ENCODE peak calls at places on chromosomes 13 and 19, in seven cellular contexts. D, R, X, L, T, A and O are unnamed samples.

GRCh38 chr13:109790951-109791605 is 4.7 kb upstream of the IRS2 start:
- DNase-seq in R (peak; percentile 36), L (peak; percentile 59), D (peak; percentile 26), T (peak; percentile 24), A (peak; percentile 30), X (peak; percentile 57), O (no peak)

GRCh38 chr19:17686592-17687042 is 1.5 kb downstream of the UNC13A start:
- DNase-seq in L (no peak), T (peak; percentile 20), R (peak; percentile 86), X (no peak), A (peak; percentile 19), D (peak; percentile 80), O (no peak)

GRCh38 chr13:47897411-47898050 is 103.5 kb downstream of the SUCLA2 start:
- DNase-seq in T (no peak), D (no peak), L (peak; percentile 47), R (no peak), X (no peak), A (no peak), O (no peak)

GRCh38 chr19:15331419-15332310 is 674 bp downstream of the BRD4 start:
- DNase-seq in R (peak; percentile 62), A (peak; percentile 55), L (no peak), T (peak; percentile 63), D (peak; percentile 42), X (no peak), O (no peak)

GRCh38 chr19:51114087-51114714 is 6.0 kb upstream of the CTU1 start:
- DNase-seq in X (no peak), T (no peak), L (no peak), R (no peak), A (no peak), D (no peak), O (no peak)

GRCh38 chr13:107441279-107441678 is 774.1 kb downstream of the LIG4 start:
- DNase-seq in L (peak; percentile 93), A (peak; percentile 28), X (no peak), D (peak; percentile 12), T (no peak), R (peak; percentile 12), O (no peak)

GRCh38 chr19:2584002-2584401 is 108.1 kb downstream of the GADD45B start:
- DNase-seq in D (no peak), A (no peak), X (no peak), R (no peak), T (no peak), L (no peak), O (no peak)

GRCh38 chr13:110907951-110908898 is 6.6 kb downstream of the ANKRD10 start:
- DNase-seq in L (peak; percentile 86), D (no peak), R (no peak), X (no peak), A (peak; percentile 49), T (peak; percentile 68), O (no peak)

GRCh38 chr13:35995136-35995535 is 136.0 kb downstream of the DCLK1 start:
- DNase-seq in L (no peak), X (no peak), R (no peak), A (no peak), T (no peak), D (no peak), O (no peak)

GRCh38 chr13:85284349-85284748 is 514.9 kb downstream of the SLITRK6 start:
- DNase-seq in L (no peak), A (no peak), X (no peak), T (no peak), R (no peak), D (no peak), O (no peak)

GRCh38 chr13:99905814-99906213 is 65.8 kb downstream of the ZIC5 start:
- DNase-seq in L (no peak), R (no peak), A (no peak), X (no peak), T (no peak), D (no peak), O (no peak)

GRCh38 chr19:8615813-8616596 is 5.5 kb upstream of the ADAMTS10 start:
- DNase-seq in A (peak; percentile 72), L (no peak), X (peak; percentile 7), R (peak; percentile 77), T (peak; percentile 48), D (peak; percentile 75), O (no peak)

GRCh38 chr13:75469087-75469486 is 12.9 kb downstream of the TBC1D4 start:
- DNase-seq in X (no peak), L (no peak), D (no peak), T (no peak), A (no peak), R (no peak), O (no peak)

GRCh38 chr19:35216026-35216832 is 12.3 kb downstream of the FAM187B start:
- DNase-seq in X (no peak), A (no peak), L (peak; percentile 13), R (no peak), D (no peak), T (no peak), O (no peak)

GRCh38 chr13:100490692-100491091 is 97.9 kb downstream of the GGACT start:
- DNase-seq in T (no peak), X (no peak), L (peak; percentile 28), A (no peak), R (no peak), D (no peak), O (no peak)

GRCh38 chr19:18667531-18668251 is 15.8 kb upstream of the CRTC1 start:
- DNase-seq in A (no peak), T (no peak), D (no peak), R (no peak), X (no peak), L (no peak), O (no peak)

GRCh38 chr19:30686252-30686762 is 314.1 kb downstream of the ZNF536 start:
- DNase-seq in D (no peak), X (no peak), A (no peak), L (no peak), T (no peak), R (no peak), O (no peak)

GRCh38 chr19:16454519-16454918 is 17.3 kb downstream of the EPS15L1 start:
- DNase-seq in A (no peak), T (no peak), X (no peak), D (no peak), R (no peak), L (no peak), O (no peak)

GRCh38 chr19:17281391-17282304 is at the start of gene ANKLE1:
- DNase-seq in D (no peak), L (no peak), A (peak; percentile 39), T (peak; percentile 53), R (peak; percentile 74), X (no peak), O (no peak)

GRCh38 chr13:100666124-100666523 is 8.5 kb downstream of the TMTC4 start:
- DNase-seq in X (peak; percentile 38), A (no peak), L (no peak), R (no peak), D (no peak), T (no peak), O (no peak)

GRCh38 chr13:73477441-73477840 is 418.6 kb downstream of the KLF5 start:
- DNase-seq in R (no peak), L (no peak), X (no peak), T (no peak), D (no peak), A (no peak), O (no peak)

GRCh38 chr13:31982124-31982523 is 49.5 kb upstream of the FRY start:
- DNase-seq in X (no peak), L (peak; percentile 60), D (peak; percentile 15), R (no peak), A (no peak), T (no peak), O (no peak)

GRCh38 chr13:72205773-72206172 is 338.8 kb upstream of the DACH1 start:
- DNase-seq in L (peak; percentile 60), R (no peak), A (no peak), X (no peak), T (no peak), D (no peak), O (no peak)

GRCh38 chr13:100323937-100324336 is 235.0 kb downstream of the PCCA start:
- DNase-seq in L (no peak), D (no peak), T (no peak), A (no peak), X (no peak), R (no peak), O (no peak)

GRCh38 chr13:31046711-31047279 is 114.3 kb downstream of the TEX26 start:
- DNase-seq in R (no peak), L (peak; percentile 52), X (peak; percentile 86), D (peak; percentile 94), T (peak; percentile 70), A (no peak), O (peak; percentile 98)

GRCh38 chr19:18590273-18591272 is 2.0 kb downstream of the REX1BD start:
- DNase-seq in T (peak; percentile 36), A (peak; percentile 64), X (peak; percentile 99), L (no peak), R (no peak), D (no peak), O (no peak)

GRCh38 chr19:29529646-29530548 is 4.1 kb downstream of the VSTM2B start:
- DNase-seq in A (no peak), X (no peak), T (no peak), L (no peak), R (no peak), D (no peak), O (no peak)

GRCh38 chr19:6076675-6077463 is 33.4 kb downstream of the RFX2 start:
- DNase-seq in D (no peak), R (peak; percentile 88), T (no peak), A (no peak), L (peak; percentile 73), X (no peak), O (no peak)

GRCh38 chr19:53892301-53892980 is 10.4 kb downstream of the PRKCG start:
- DNase-seq in A (no peak), L (no peak), T (no peak), X (no peak), R (no peak), D (no peak), O (no peak)

GRCh38 chr19:17341845-17342244 is 4.5 kb downstream of the GTPBP3 start:
- DNase-seq in T (no peak), R (no peak), A (no peak), D (no peak), X (no peak), L (no peak), O (no peak)

GRCh38 chr19:17753976-17754375 is 2.7 kb downstream of the FCHO1 start:
- DNase-seq in D (no peak), T (no peak), L (no peak), X (no peak), R (no peak), A (no peak), O (no peak)

GRCh38 chr13:67369895-67370660 is 139.9 kb upstream of the PCDH9 start:
- DNase-seq in R (peak; percentile 17), T (no peak), A (no peak), D (no peak), L (peak; percentile 83), X (no peak), O (no peak)

GRCh38 chr19:2239771-2240770 is 3.4 kb downstream of the SF3A2 start:
- DNase-seq in D (no peak), T (no peak), X (no peak), A (peak; percentile 85), R (no peak), L (no peak), O (peak; percentile 67)

GRCh38 chr13:102039264-102039663 is 362.6 kb downstream of the FGF14 start:
- DNase-seq in A (no peak), T (no peak), R (no peak), D (no peak), L (no peak), X (no peak), O (no peak)